ENCODE peak calls at places on chromosomes 5 and 9, in seven cellular contexts. P, R, M, W, A, Y and O are unnamed samples.

GRCh38 chr9:121778252-121779225 is 127.1 kb downstream of the DAB2IP start:
- DNase-seq in P (no peak), R (no peak), M (no peak), W (no peak), A (no peak), Y (no peak), O (no peak)

GRCh38 chr9:126548312-126548711 is 65.4 kb upstream of the LMX1B start:
- DNase-seq in P (no peak), R (no peak), M (no peak), W (no peak), A (no peak), Y (no peak), O (no peak)

GRCh38 chr5:111848374-111848914 is 91.5 kb upstream of the NREP start:
- DNase-seq in P (no peak), R (no peak), M (no peak), W (no peak), A (no peak), Y (no peak), O (no peak)

GRCh38 chr5:181084631-181085195 is 44.6 kb downstream of the BTNL9 start:
- DNase-seq in P (no peak), R (no peak), M (no peak), W (no peak), A (no peak), Y (no peak), O (no peak)

GRCh38 chr9:18393340-18394130 is 80.4 kb upstream of the ADAMTSL1 start:
- DNase-seq in P (peak; percentile 38), R (no peak), M (no peak), W (no peak), A (peak; percentile 62), Y (peak; percentile 45), O (peak; percentile 97)

GRCh38 chr5:123283031-123283430 is 140.2 kb downstream of the CEP120 start:
- DNase-seq in P (no peak), R (no peak), M (no peak), W (no peak), A (no peak), Y (no peak), O (no peak)

GRCh38 chr9:126665696-126666035 is 51.9 kb downstream of the LMX1B start:
- DNase-seq in P (no peak), R (no peak), M (no peak), W (no peak), A (no peak), Y (no peak), O (no peak)

GRCh38 chr5:164256351-164256750 is 750.9 kb downstream of the MAT2B start:
- DNase-seq in P (no peak), R (no peak), M (no peak), W (no peak), A (no peak), Y (no peak), O (no peak)

GRCh38 chr5:59598547-59598874 is 295.0 kb downstream of the PDE4D start:
- DNase-seq in P (no peak), R (no peak), M (no peak), W (no peak), A (no peak), Y (no peak), O (no peak)

GRCh38 chr5:1376921-1377320 is 32.0 kb upstream of the CLPTM1L start:
- DNase-seq in P (no peak), R (no peak), M (no peak), W (no peak), A (no peak), Y (no peak), O (no peak)

GRCh38 chr5:96049398-96050272 is 88.0 kb upstream of the ELL2 start:
- DNase-seq in P (no peak), R (no peak), M (no peak), W (no peak), A (no peak), Y (no peak), O (no peak)

GRCh38 chr5:179228341-179229121 is 116.7 kb downstream of the ADAMTS2 start:
- DNase-seq in P (no peak), R (peak; percentile 12), M (no peak), W (no peak), A (peak; percentile 37), Y (peak; percentile 16), O (no peak)

GRCh38 chr5:157502143-157502647 is 42.2 kb downstream of the NIPAL4 start:
- DNase-seq in P (no peak), R (no peak), M (no peak), W (no peak), A (no peak), Y (no peak), O (no peak)

GRCh38 chr5:174531782-174532191 is 192.6 kb upstream of the MSX2 start:
- DNase-seq in P (no peak), R (no peak), M (no peak), W (no peak), A (no peak), Y (no peak), O (no peak)

GRCh38 chr9:91159664-91160121 is 202.0 kb downstream of the AUH start:
- DNase-seq in P (no peak), R (no peak), M (no peak), W (no peak), A (peak; percentile 69), Y (peak; percentile 45), O (no peak)

GRCh38 chr9:38131729-38132128 is 62.7 kb upstream of the SHB start:
- DNase-seq in P (no peak), R (no peak), M (no peak), W (no peak), A (no peak), Y (no peak), O (no peak)

GRCh38 chr5:82931110-82931509 is 146.1 kb downstream of the TMEM167A start:
- DNase-seq in P (no peak), R (no peak), M (no peak), W (no peak), A (no peak), Y (no peak), O (no peak)

GRCh38 chr5:31711363-31711762 is 72.4 kb downstream of the PDZD2 start:
- DNase-seq in P (no peak), R (no peak), M (no peak), W (no peak), A (no peak), Y (no peak), O (no peak)

GRCh38 chr9:89865357-89865756 is 260.5 kb downstream of the GADD45G start:
- DNase-seq in P (no peak), R (no peak), M (no peak), W (no peak), A (peak; percentile 23), Y (no peak), O (no peak)

GRCh38 chr5:160297776-160298175 is 14.6 kb downstream of the CCNJL start:
- DNase-seq in P (no peak), R (no peak), M (no peak), W (no peak), A (no peak), Y (no peak), O (no peak)

GRCh38 chr5:132327278-132327959 is 33.2 kb downstream of the SLC22A4 start:
- DNase-seq in P (no peak), R (no peak), M (no peak), W (no peak), A (no peak), Y (no peak), O (peak; percentile 27)

GRCh38 chr9:20022410-20022809 is 233.6 kb upstream of the SLC24A2 start:
- DNase-seq in P (no peak), R (no peak), M (no peak), W (no peak), A (no peak), Y (no peak), O (no peak)